ENCODE peak calls at places on chromosome 13, in nine cellular contexts. Q, L, Z, M, D, V, I, B and C are unnamed samples.

GRCh38 chr13:85031771-85032170 is 767.4 kb downstream of the SLITRK6 start:
- DNase-seq in Q (no peak), M (no peak), V (no peak), Z (no peak), I (no peak), L (no peak), B (no peak), D (peak; percentile 5), C (no peak)

GRCh38 chr13:67772807-67773453 is 542.8 kb upstream of the PCDH9 start:
- DNase-seq in I (no peak), B (no peak), D (no peak), V (no peak), L (no peak), M (no peak), Q (no peak), Z (no peak), C (no peak)

GRCh38 chr13:57865600-57866294 is 234.2 kb downstream of the PCDH17 start:
- DNase-seq in V (no peak), M (no peak), I (no peak), B (no peak), L (no peak), Q (no peak), Z (no peak), D (no peak), C (no peak)

GRCh38 chr13:26502826-26503225 is 54.7 kb upstream of the WASF3 start:
- DNase-seq in V (no peak), B (no peak), Z (no peak), M (no peak), I (no peak), L (no peak), D (peak; percentile 66), Q (peak; percentile 50), C (no peak)

GRCh38 chr13:89695343-89696257 is 1651.9 kb upstream of the MIR17HG start:
- DNase-seq in B (peak; percentile 42), V (no peak), L (no peak), M (no peak), I (no peak), Z (no peak), Q (peak; percentile 27), D (peak; percentile 73), C (peak; percentile 0)

GRCh38 chr13:76879211-76879875 is 6.9 kb downstream of the KCTD12 start:
- DNase-seq in M (peak; percentile 90), I (peak; percentile 41), B (no peak), Q (peak; percentile 71), L (no peak), V (peak; percentile 46), Z (peak; percentile 81), D (no peak), C (no peak)

GRCh38 chr13:73179906-73180305 is 121.1 kb downstream of the KLF5 start:
- DNase-seq in I (no peak), D (no peak), V (no peak), Z (no peak), M (no peak), B (no peak), L (no peak), Q (peak; percentile 42), C (no peak)

GRCh38 chr13:103236213-103236612 is 170.0 kb upstream of the SLC10A2 start:
- DNase-seq in Z (no peak), D (peak; percentile 3), I (no peak), L (no peak), B (no peak), M (no peak), Q (no peak), V (no peak), C (no peak)

GRCh38 chr13:40651866-40652587 is 14.4 kb downstream of the FOXO1 start:
- DNase-seq in M (no peak), Q (no peak), D (peak; percentile 83), I (no peak), V (no peak), Z (no peak), L (no peak), B (no peak), C (no peak)

GRCh38 chr13:29707876-29708543 is 112.5 kb upstream of the SLC7A1 start:
- DNase-seq in Z (no peak), L (no peak), I (peak; percentile 43), B (no peak), Q (peak; percentile 44), V (peak; percentile 4), D (peak; percentile 90), M (no peak), C (peak; percentile 15)

GRCh38 chr13:72850959-72851677 is 69.2 kb downstream of the PIBF1 start:
- DNase-seq in L (no peak), M (no peak), D (peak; percentile 17), Q (no peak), I (peak; percentile 30), V (no peak), B (no peak), Z (no peak), C (no peak)

GRCh38 chr13:21759503-21759902 is 88.6 kb downstream of the FGF9 start:
- DNase-seq in Z (no peak), M (no peak), I (no peak), L (no peak), Q (no peak), D (no peak), V (no peak), B (no peak), C (no peak)

GRCh38 chr13:48750588-48751383 is 97.1 kb downstream of the CYSLTR2 start:
- DNase-seq in D (no peak), I (no peak), B (no peak), M (peak; percentile 74), V (no peak), Z (no peak), L (no peak), Q (peak; percentile 25), C (no peak)

GRCh38 chr13:102012299-102013293 is 389.3 kb downstream of the FGF14 start:
- DNase-seq in L (no peak), I (no peak), D (no peak), V (no peak), M (peak; percentile 63), B (no peak), Z (no peak), Q (no peak), C (no peak)

GRCh38 chr13:102017248-102017647 is 384.6 kb downstream of the FGF14 start:
- DNase-seq in Q (no peak), L (no peak), V (no peak), I (no peak), D (peak; percentile 22), Z (no peak), M (no peak), B (no peak), C (no peak)

GRCh38 chr13:102011539-102011938 is 390.3 kb downstream of the FGF14 start:
- DNase-seq in I (no peak), Q (no peak), L (no peak), M (no peak), Z (no peak), V (no peak), B (no peak), D (no peak), C (no peak)
- TF ChIP-seq CTCF in I (no peak), Q (no peak), L (no peak), M (no peak), Z (no peak), V (no peak), B (no peak), D (no peak), C (no peak)

GRCh38 chr13:113390874-113391497 is 27.1 kb upstream of the GRTP1 start:
- DNase-seq in Q (peak; percentile 26), B (peak; percentile 2), V (no peak), Z (no peak), D (peak; percentile 74), I (no peak), L (no peak), M (peak; percentile 21), C (no peak)
- TF ChIP-seq CTCF in Q (no peak), B (no peak), V (no peak), Z (no peak), D (peak; percentile 65), I (no peak), L (no peak), M (no peak), C (no peak)

DNA sequence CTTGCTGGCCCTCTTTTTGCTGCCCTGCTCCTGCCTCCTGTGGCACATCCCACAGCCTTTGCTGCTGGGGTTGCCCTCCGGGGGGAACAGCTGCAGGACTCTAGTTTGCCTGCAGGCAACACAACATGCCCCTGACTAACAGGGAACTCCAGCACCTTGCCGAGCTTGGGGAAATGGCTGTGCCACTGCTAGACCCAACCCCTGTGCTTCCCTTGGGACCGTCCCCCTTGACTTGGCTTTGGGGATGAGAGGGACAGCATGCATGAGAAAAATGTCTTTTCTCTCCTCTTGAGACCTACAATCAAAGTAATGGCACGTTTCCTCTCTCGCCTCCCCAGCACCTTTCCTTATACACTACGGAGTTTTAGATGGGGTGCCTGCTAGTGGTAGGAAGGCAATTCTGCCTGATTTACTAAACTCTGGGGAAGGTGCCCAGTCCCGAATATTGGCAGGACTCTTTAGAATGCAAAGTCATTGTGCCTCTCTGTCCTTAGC is 12.4 kb upstream of the VWA8 start:
- DNase-seq in Z (no peak), V (no peak), B (no peak), M (no peak), L (no peak), Q (no peak), D (peak; percentile 76), I (no peak), C (no peak)
- TF ChIP-seq CTCF in Z (no peak), V (no peak), B (no peak), M (peak; percentile 23), L (no peak), Q (no peak), D (peak; percentile 48), I (no peak), C (no peak)

DNA sequence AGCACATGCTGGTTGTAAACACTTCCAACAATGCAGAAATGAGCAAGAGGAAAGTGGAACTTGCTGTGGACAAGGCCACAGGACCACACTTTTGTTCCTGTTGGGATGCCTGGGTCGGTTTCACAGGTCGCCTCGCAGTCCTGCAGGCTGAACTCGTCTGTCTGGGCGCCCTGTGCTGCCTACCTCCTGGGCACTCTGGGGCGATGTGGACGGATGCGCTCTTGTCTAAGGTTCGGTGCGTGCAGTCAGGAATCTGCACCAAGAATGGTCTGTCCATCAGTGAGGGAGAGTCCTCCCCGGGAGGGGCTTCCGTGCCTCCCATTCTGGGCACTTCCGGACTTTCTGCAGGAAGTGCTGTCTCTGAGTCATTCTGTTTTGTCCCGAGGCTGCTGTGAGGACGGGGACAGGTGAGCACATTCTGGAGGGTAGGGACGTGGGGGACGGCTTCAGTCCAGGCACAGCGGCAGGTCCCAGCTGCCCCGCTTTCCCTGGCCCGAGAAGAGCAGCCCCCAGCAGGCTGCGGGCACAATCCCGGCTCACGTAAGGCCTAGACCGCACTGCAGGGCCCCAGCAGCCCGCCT is 24.1 kb upstream of the SLITRK1 start:
- DNase-seq in M (no peak), I (no peak), D (no peak), Z (no peak), B (no peak), V (no peak), L (no peak), Q (no peak), C (no peak)
- TF ChIP-seq CTCF in M (no peak), I (no peak), D (no peak), Z (no peak), B (no peak), V (no peak), L (no peak), Q (no peak), C (no peak)

GRCh38 chr13:81058916-81059290 is 718.0 kb upstream of the SPRY2 start:
- DNase-seq in L (no peak), V (no peak), D (no peak), I (no peak), Q (peak; percentile 13), Z (no peak), B (no peak), M (no peak), C (no peak)
- TF ChIP-seq CTCF in L (no peak), V (no peak), D (no peak), I (no peak), Q (no peak), Z (no peak), B (no peak), M (no peak), C (no peak)

GRCh38 chr13:101116826-101117225 is 299.5 kb downstream of the NALCN start:
- DNase-seq in Z (no peak), V (no peak), B (no peak), L (no peak), M (no peak), I (no peak), Q (no peak), D (peak; percentile 46), C (no peak)
- TF ChIP-seq CTCF in Z (no peak), V (no peak), B (no peak), L (no peak), M (no peak), I (no peak), Q (no peak), D (no peak), C (no peak)